ENCODE peak calls at places on chromosomes 2 and 18, in six cellular contexts. Z is H9, O is neuronal stem cell, M is IMR-90, L is H1, B is trophoblast cell. J is an unnamed sample. For H3K4me1, the result is how much of the 10 kb centered on the place peaks cover.

GRCh38 chr2:215870088-215870490 is 143.3 kb downstream of the MREG start:
- DNase-seq in Z (no peak), O (no peak), M (peak), L (no peak), B (peak), J (peak)

GRCh38 chr2:134099273-134099672 is 154.6 kb upstream of the MGAT5 start:
- DNase-seq in Z (no peak), O (no peak), M (no peak), L (no peak), B (peak), J (no peak)

GRCh38 chr2:136327162-136327852 is 209.4 kb upstream of the CXCR4 start:
- DNase-seq in Z (no peak), O (no peak), M (peak), L (no peak), B (peak), J (peak)

GRCh38 chr18:48929951-48930713 is 20.6 kb downstream of the SMAD7 start:
- DNase-seq in Z (no peak), O (no peak), M (peak), L (no peak), B (no peak), J (peak)

GRCh38 chr2:72770879-72771461 is 54.9 kb downstream of the EXOC6B start:
- DNase-seq in Z (no peak), O (peak), M (peak), L (no peak), B (peak), J (peak)

GRCh38 chr2:29336334-29336733 is 221.1 kb downstream of the CLIP4 start:
- DNase-seq in Z (no peak), O (no peak), M (no peak), L (no peak), B (no peak), J (no peak)

GRCh38 chr2:171531836-171532450 is 9.7 kb downstream of the CYBRD1 start:
- DNase-seq in Z (no peak), O (no peak), M (peak), L (no peak), B (no peak), J (peak)

GRCh38 chr2:108932736-108933135 is 56.3 kb downstream of the EDAR start:
- DNase-seq in Z (no peak), O (no peak), M (no peak), L (no peak), B (no peak), J (no peak)

GRCh38 chr2:122081743-122082142 is 326.3 kb downstream of the TSN start:
- DNase-seq in Z (no peak), O (no peak), M (no peak), L (no peak), B (no peak), J (no peak)

GRCh38 chr2:177282101-177282573 is 17.6 kb upstream of the NFE2L2 start:
- DNase-seq in Z (no peak), O (no peak), M (peak), L (no peak), B (no peak), J (peak)

GRCh38 chr2:4047961-4048891 is 344.9 kb downstream of the DCDC2C start:
- DNase-seq in Z (no peak), O (no peak), M (no peak), L (no peak), B (no peak), J (no peak)

GRCh38 chr2:207491954-207492353 is 37.8 kb upstream of the CREB1 start:
- DNase-seq in Z (no peak), O (no peak), M (no peak), L (no peak), B (no peak), J (no peak)

GRCh38 chr2:102383722-102384121 is 28.1 kb downstream of the IL18R1 start:
- DNase-seq in Z (no peak), O (no peak), M (no peak), L (no peak), B (no peak), J (no peak)

GRCh38 chr18:79372991-79373390 is 22.7 kb upstream of the NFATC1 start:
- DNase-seq in Z (no peak), O (no peak), M (no peak), L (no peak), B (no peak), J (no peak)

GRCh38 chr2:233746475-233747282 is 13.4 kb upstream of the UGT1A1 start:
- DNase-seq in Z (no peak), O (no peak), M (no peak), L (no peak), B (no peak), J (no peak)

GRCh38 chr2:99395589-99396130 is 58.5 kb downstream of the EIF5B start:
- DNase-seq in Z (no peak), O (no peak), M (peak), L (no peak), B (no peak), J (no peak)

GRCh38 chr2:234203135-234203984 is 152.9 kb downstream of the SPP2 start:
- DNase-seq in Z (no peak), O (no peak), M (peak), L (no peak), B (no peak), J (peak)

GRCh38 chr18:59908790-59909189 is 9.0 kb downstream of the PMAIP1 start:
- DNase-seq in Z (no peak), O (no peak), M (peak), L (no peak), B (no peak), J (peak)

GRCh38 chr18:62457830-62458229 is 65.0 kb upstream of the ZCCHC2 start:
- DNase-seq in Z (peak), O (no peak), M (no peak), L (no peak), B (no peak), J (no peak)

GRCh38 chr18:46356278-46357033 is 252.3 kb downstream of the HAUS1 start:
- DNase-seq in Z (no peak), O (no peak), M (no peak), L (no peak), B (no peak), J (no peak)

GRCh38 chr2:8666581-8666980 is 15.3 kb upstream of the ID2 start:
- DNase-seq in Z (no peak), O (no peak), M (no peak), L (no peak), B (no peak), J (no peak)

GRCh38 chr2:10414000-10414451 is 34.1 kb downstream of the ODC1 start:
- DNase-seq in Z (no peak), O (no peak), M (peak), L (no peak), B (no peak), J (peak)

GRCh38 chr18:457120-457519 is 43.4 kb downstream of the COLEC12 start:
- DNase-seq in Z (no peak), O (no peak), M (peak), L (no peak), B (no peak), J (peak)

GRCh38 chr2:164538250-164538866 is 82.9 kb downstream of the GRB14 start:
- DNase-seq in Z (no peak), O (peak), M (peak), L (no peak), B (peak), J (peak)

GRCh38 chr18:57915848-57916596 is 112.9 kb upstream of the ATP8B1 start:
- DNase-seq in Z (no peak), O (peak), M (peak), L (no peak), B (no peak), J (no peak)

GRCh38 chr18:23822590-23823385 is 133.5 kb downstream of the LAMA3 start:
- DNase-seq in Z (no peak), O (no peak), M (peak), L (no peak), B (peak), J (no peak)

GRCh38 chr2:111668741-111669140 is 215.3 kb downstream of the ANAPC1 start:
- DNase-seq in Z (no peak), O (no peak), M (no peak), L (peak), B (no peak), J (no peak)

GRCh38 chr2:111669928-111670695 is 213.9 kb downstream of the ANAPC1 start:
- DNase-seq in Z (no peak), O (no peak), M (peak), L (peak), B (no peak), J (no peak)

GRCh38 chr2:111671426-111672150 is 212.4 kb downstream of the ANAPC1 start:
- DNase-seq in Z (no peak), O (no peak), M (no peak), L (peak), B (no peak), J (no peak)

GRCh38 chr2:111668274-111668616 is 215.7 kb downstream of the ANAPC1 start:
- DNase-seq in Z (no peak), O (no peak), M (no peak), L (peak), B (no peak), J (no peak)

GRCh38 chr2:111670776-111671175 is 213.2 kb downstream of the ANAPC1 start:
- DNase-seq in Z (no peak), O (no peak), M (no peak), L (peak), B (no peak), J (no peak)
- H3K9ac ChIP-seq in Z (no peak), O (no peak), M (no peak), L (no peak), B (no peak), J (no peak)

DNA sequence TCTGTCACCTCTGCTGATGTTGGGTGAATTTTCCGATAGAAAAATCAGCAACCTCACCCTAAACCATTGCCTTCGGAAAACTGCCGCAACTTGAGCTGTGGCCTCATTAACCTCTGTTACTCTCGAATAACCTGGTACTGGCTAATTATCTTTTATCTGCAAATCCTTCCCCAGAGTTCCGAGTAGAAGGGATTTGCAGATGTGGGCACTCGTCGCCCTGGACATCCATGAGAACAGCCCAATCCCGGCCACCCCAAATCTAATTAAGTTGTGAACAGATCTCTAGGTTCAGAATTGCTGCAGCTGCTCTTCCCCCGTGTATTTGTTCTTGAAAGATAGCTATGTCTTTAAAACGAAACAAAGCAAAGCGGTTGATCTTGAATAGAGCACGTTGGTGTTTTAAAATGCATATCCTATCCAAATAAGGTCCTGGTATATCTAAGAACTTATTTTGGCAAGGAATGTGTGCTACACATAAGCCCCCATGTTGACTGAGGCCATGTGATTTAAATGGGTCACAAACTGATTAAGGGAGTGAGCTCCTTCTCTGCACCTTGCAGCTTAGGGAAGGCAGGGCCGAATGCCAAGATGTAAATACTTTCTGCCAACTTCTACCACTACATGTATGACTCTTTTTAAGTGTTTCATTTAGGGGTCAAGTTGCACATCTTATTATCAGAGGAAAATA is 88.2 kb downstream of the MTCL1 start:
- DNase-seq in Z (no peak), O (no peak), M (no peak), L (no peak), B (no peak), J (no peak)
- H3K4me1 ChIP-seq in Z (under half), O (under half), M (under half), L (under half), B (under half), J (under half)

DNA sequence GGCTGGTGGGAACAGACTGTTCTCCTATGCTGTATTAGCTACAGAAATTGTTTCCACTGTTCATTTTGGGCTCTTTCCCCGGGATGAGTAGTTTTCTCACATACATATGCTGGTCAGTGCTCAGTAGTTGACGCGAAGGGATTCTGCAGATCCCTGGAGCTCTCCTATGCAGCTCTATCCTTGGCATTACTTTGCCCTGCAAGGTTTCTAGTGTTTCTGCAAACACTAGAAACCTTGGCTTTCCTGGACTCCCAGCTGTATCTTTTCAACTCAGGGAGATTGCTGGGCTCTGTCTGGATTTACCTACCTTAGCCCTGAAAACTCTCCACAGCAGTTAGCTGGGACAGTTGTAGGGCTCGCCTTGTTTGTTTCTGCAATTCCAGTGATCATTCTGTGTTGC is 10.9 kb downstream of the KIAA1328 start:
- DNase-seq in Z (no peak), O (no peak), M (no peak), L (no peak), B (no peak), J (no peak)
- H4K91ac ChIP-seq in Z (no peak), O (no peak), M (no peak), L (no peak), B (no peak), J (no peak)

GRCh38 chr2:130135692-130136541 is 6.9 kb upstream of the POTEF start:
- DNase-seq in Z (peak), O (no peak), M (no peak), L (peak), B (no peak), J (no peak)
- H3K9ac ChIP-seq in Z (no peak), O (no peak), M (no peak), L (no peak), B (no peak), J (no peak)

GRCh38 chr18:71068338-71068737 is 779.5 kb downstream of the SOCS6 start:
- DNase-seq in Z (no peak), O (no peak), M (no peak), L (no peak), B (no peak), J (no peak)
- H3K4me1 ChIP-seq in Z (under half), O (under half), M (under half), L (under half), B (under half), J (under half)

J was measured in mesenchymal stem cell.